ENCODE peak calls at places on chromosomes 6 and 20, in five cellular contexts. J is left lung, K is heart left ventricle, N is fibroblast of lung, D is upper lobe of right lung. V is an unnamed sample.

GRCh38 chr6:79421707-79422484 is 115.3 kb downstream of the LCA5 start:
- DNase-seq in J (no peak), K (peak; percentile 24), N (peak; percentile 99), D (no peak), V (no peak)

GRCh38 chr6:113065606-113066005 is 718.5 kb downstream of the RFPL4B start:
- DNase-seq in J (no peak), K (no peak), N (peak; percentile 52), D (no peak), V (no peak)

GRCh38 chr20:47659904-47660601 is 125.2 kb downstream of the SULF2 start:
- DNase-seq in J (no peak), K (no peak), N (no peak), D (no peak), V (no peak)

GRCh38 chr6:37739618-37740017 is 41.9 kb upstream of the MDGA1 start:
- DNase-seq in J (no peak), K (no peak), N (no peak), D (no peak), V (no peak)

GRCh38 chr6:14738933-14739332 is 506.9 kb upstream of the JARID2 start:
- DNase-seq in J (no peak), K (no peak), N (no peak), D (no peak), V (no peak)

GRCh38 chr6:143260857-143261256 is 189.6 kb downstream of the ADAT2 start:
- DNase-seq in J (no peak), K (no peak), N (no peak), D (no peak), V (no peak)

GRCh38 chr6:138403324-138403800 is 661 bp upstream of the HEBP2 start:
- DNase-seq in J (peak; percentile 55), K (peak; percentile 72), N (peak; percentile 20), D (peak; percentile 77), V (no peak)

GRCh38 chr20:17525650-17526049 is 5.5 kb downstream of the BFSP1 start:
- DNase-seq in J (no peak), K (no peak), N (no peak), D (no peak), V (no peak)

GRCh38 chr20:37833172-37833915 is 69.6 kb upstream of the VSTM2L start:
- DNase-seq in J (no peak), K (no peak), N (no peak), D (no peak), V (no peak)

GRCh38 chr6:89409461-89410035 is 2.5 kb downstream of the RRAGD start:
- DNase-seq in J (no peak), K (no peak), N (no peak), D (no peak), V (no peak)

GRCh38 chr6:125444234-125444949 is 142.6 kb upstream of the HDDC2 start:
- DNase-seq in J (peak; percentile 48), K (peak; percentile 83), N (peak; percentile 2), D (peak; percentile 56), V (peak; percentile 87)

GRCh38 chr6:1910621-1911407 is 301.1 kb downstream of the FOXC1 start:
- DNase-seq in J (no peak), K (no peak), N (no peak), D (no peak), V (no peak)

GRCh38 chr6:23244300-23244699 is 674.9 kb downstream of the HDGFL1 start:
- DNase-seq in J (no peak), K (no peak), N (peak; percentile 86), D (no peak), V (no peak)

GRCh38 chr20:24134284-24134683 is 145.7 kb upstream of the GGTLC1 start:
- DNase-seq in J (no peak), K (peak; percentile 34), N (no peak), D (no peak), V (no peak)

GRCh38 chr6:111707773-111708172 is 102.1 kb upstream of the TRAF3IP2 start:
- DNase-seq in J (no peak), K (no peak), N (no peak), D (no peak), V (no peak)

GRCh38 chr6:157751547-157752200 is 71.4 kb upstream of the SNX9 start:
- DNase-seq in J (no peak), K (no peak), N (no peak), D (no peak), V (no peak)

GRCh38 chr6:145086197-145086596 is 649.1 kb downstream of the EPM2A start:
- DNase-seq in J (no peak), K (peak; percentile 29), N (peak; percentile 61), D (no peak), V (no peak)

GRCh38 chr20:14896569-14896968 is 559.2 kb upstream of the FLRT3 start:
- DNase-seq in J (no peak), K (no peak), N (no peak), D (no peak), V (no peak)

GRCh38 chr20:62555642-62556420 is 80.0 kb upstream of the GATA5 start:
- DNase-seq in J (no peak), K (no peak), N (no peak), D (no peak), V (no peak)

GRCh38 chr20:56234110-56234509 is 14.4 kb upstream of the MC3R start:
- DNase-seq in J (no peak), K (no peak), N (no peak), D (no peak), V (no peak)

GRCh38 chr6:44672838-44673237 is 285.3 kb downstream of the CDC5L start:
- DNase-seq in J (no peak), K (no peak), N (no peak), D (no peak), V (peak; percentile 33)

GRCh38 chr6:105993769-105994521 is 92.2 kb upstream of the PRDM1 start:
- DNase-seq in J (peak; percentile 56), K (peak; percentile 57), N (peak; percentile 69), D (peak; percentile 70), V (no peak)

GRCh38 chr20:35055445-35056276 is 36.9 kb downstream of the TRPC4AP start:
- DNase-seq in J (no peak), K (no peak), N (no peak), D (no peak), V (no peak)

GRCh38 chr20:21640556-21640955 is 64.9 kb upstream of the PAX1 start:
- DNase-seq in J (no peak), K (no peak), N (no peak), D (no peak), V (no peak)

GRCh38 chr6:12313992-12314589 is 23.9 kb downstream of the EDN1 start:
- DNase-seq in J (no peak), K (no peak), N (no peak), D (no peak), V (no peak)

GRCh38 chr20:25223765-25224720 is 23.8 kb upstream of the PYGB start:
- DNase-seq in J (no peak), K (no peak), N (no peak), D (no peak), V (no peak)

GRCh38 chr6:161837449-161837735 is 563.5 kb upstream of the AGPAT4 start:
- DNase-seq in J (no peak), K (no peak), N (no peak), D (no peak), V (no peak)

GRCh38 chr6:100470721-100471120 is 6.0 kb upstream of the SIM1 start:
- DNase-seq in J (no peak), K (no peak), N (no peak), D (no peak), V (no peak)
- H3K27ac ChIP-seq in J (no peak overlapping the region), K (no peak overlapping the region), N (no peak overlapping the region), D (no peak overlapping the region), V (no peak overlapping the region)

GRCh38 chr6:3820563-3820962 is 28.6 kb upstream of the FAM50B start:
- DNase-seq in J (no peak), K (no peak), N (no peak), D (no peak), V (no peak)
- H3K27ac ChIP-seq in J (no peak overlapping the region), K (no peak overlapping the region), N (no peak overlapping the region), D (no peak overlapping the region), V (peak overlapping the region; percentile 49)

GRCh38 chr20:33443512-33444239 is at the start of gene SNTA1:
- DNase-seq in J (peak; percentile 95), K (peak; percentile 96), N (peak; percentile 78), D (peak; percentile 98), V (peak; percentile 93)

GRCh38 chr20:33443006-33443511 is 504 bp downstream of the SNTA1 start:
- DNase-seq in J (peak; percentile 36), K (peak; percentile 67), N (no peak), D (peak; percentile 75), V (no peak)

GRCh38 chr20:33445881-33446615 is 2.5 kb upstream of the SNTA1 start:
- DNase-seq in J (no peak), K (no peak), N (no peak), D (no peak), V (no peak)

GRCh38 chr20:33442136-33443005 is 1.2 kb downstream of the SNTA1 start:
- DNase-seq in J (no peak), K (peak; percentile 45), N (no peak), D (no peak), V (no peak)

GRCh38 chr20:33444797-33445560 is 1.4 kb upstream of the SNTA1 start:
- DNase-seq in J (no peak), K (peak; percentile 47), N (peak; percentile 29), D (no peak), V (no peak)
- H3K27ac ChIP-seq in J (no peak overlapping the region), K (peak overlapping the region; percentile 87), N (no peak overlapping the region), D (no peak overlapping the region), V (peak overlapping the region; percentile 92)

GRCh38 chr6:32191696-32192607 is 491 bp downstream of the GPSM3 start:
- DNase-seq in J (no peak), K (no peak), N (no peak), D (no peak), V (peak; percentile 78)
- H3K27ac ChIP-seq in J (peak overlapping the region; percentile 100), K (peak overlapping the region; percentile 95), N (peak overlapping the region; percentile 16), D (peak overlapping the region; percentile 91), V (peak overlapping the region; percentile 98)

DNA sequence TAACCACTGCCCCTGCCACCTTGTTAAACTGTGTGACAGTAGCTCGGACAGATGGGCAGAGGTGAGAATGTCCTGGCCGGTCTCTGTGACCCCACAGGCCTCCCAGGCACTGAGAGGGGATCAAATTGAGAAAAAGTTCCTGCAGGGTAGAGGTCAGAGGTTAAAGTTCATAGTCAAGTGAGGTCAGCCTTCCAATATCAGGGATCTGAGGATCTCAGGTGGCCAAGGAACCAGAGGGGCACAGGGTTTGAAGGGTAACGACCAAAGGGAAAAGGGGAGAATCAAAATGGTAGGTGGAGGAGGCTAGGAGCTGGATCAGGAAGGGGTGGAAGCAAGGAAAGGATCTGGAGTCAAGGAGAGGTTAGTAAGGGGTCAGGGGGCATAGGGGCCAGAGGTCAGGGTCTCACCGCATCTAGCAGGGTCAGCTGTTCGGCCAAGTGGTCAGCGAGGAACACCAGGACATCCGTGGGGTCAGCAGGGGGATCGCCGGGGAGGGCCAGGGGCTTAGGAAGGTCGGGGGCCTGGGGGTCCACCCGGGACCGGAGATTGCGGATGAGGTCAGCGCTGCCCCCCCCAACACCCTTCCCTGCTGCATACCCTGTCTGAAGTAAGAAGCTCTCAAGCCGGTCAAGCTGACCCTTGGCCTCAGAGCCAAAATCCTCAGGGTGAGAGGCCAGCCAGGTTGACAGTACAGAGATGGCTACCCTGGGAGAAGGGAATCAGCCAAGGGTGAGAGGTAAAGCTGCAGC is 2.9 kb downstream of the RGL2 start:
- DNase-seq in J (no peak), K (no peak), N (no peak), D (no peak), V (no peak)
- H3K27ac ChIP-seq in J (no peak overlapping the region), K (no peak overlapping the region), N (no peak overlapping the region), D (no peak overlapping the region), V (no peak overlapping the region)

GRCh38 chr20:13121840-13122515 is 99.1 kb upstream of the ISM1 start:
- DNase-seq in J (no peak), K (no peak), N (no peak), D (no peak), V (no peak)
- H3K27ac ChIP-seq in J (no peak overlapping the region), K (no peak overlapping the region), N (no peak overlapping the region), D (no peak overlapping the region), V (no peak overlapping the region)